ENCODE peak calls at places on chromosomes 7 and 10, in eight cellular contexts. Q is stomach, W is K562, A is spleen, E is endothelial cell of umbilical vein, X is upper lobe of left lung, N is SK-N-SH, F is HCT116. D is an unnamed sample.

GRCh38 chr7:106730021-106730420 is 69.1 kb upstream of the CCDC71L start:
- DNase-seq in E (peak; percentile 31), W (no peak), Q (no peak), A (no peak), X (no peak), N (no peak), F (no peak), D (no peak)

GRCh38 chr7:156732091-156732621 is 91.6 kb downstream of the RNF32 start:
- DNase-seq in N (no peak), Q (no peak), W (no peak), F (no peak), E (peak; percentile 5), X (no peak), A (no peak), D (no peak)

GRCh38 chr7:75727881-75728592 is 10.7 kb downstream of the HIP1 start:
- DNase-seq in N (no peak), E (peak; percentile 28), X (peak; percentile 94), A (peak; percentile 78), Q (peak; percentile 90), F (peak; percentile 77), W (no peak), D (no peak)

GRCh38 chr10:113959383-113959760 is 84.3 kb upstream of the ADRB1 start:
- DNase-seq in W (no peak), E (no peak), N (no peak), X (no peak), Q (peak; percentile 73), F (no peak), A (no peak), D (no peak)

GRCh38 chr7:28028471-28028870 is 152.1 kb downstream of the JAZF1 start:
- DNase-seq in W (no peak), N (no peak), A (no peak), F (no peak), X (no peak), Q (no peak), E (no peak), D (no peak)

GRCh38 chr7:80449841-80450240 is 62.0 kb downstream of the GNAT3 start:
- DNase-seq in X (no peak), N (no peak), W (no peak), F (no peak), Q (peak; percentile 43), E (no peak), A (no peak), D (no peak)

GRCh38 chr10:46227571-46228075 is 59.2 kb upstream of the ANTXRL start:
- DNase-seq in E (no peak), X (peak; percentile 10), N (no peak), W (no peak), A (peak; percentile 58), Q (peak; percentile 19), F (no peak), D (no peak)

GRCh38 chr7:122304604-122304975 is at the start of gene FEZF1:
- DNase-seq in Q (no peak), A (no peak), N (no peak), F (peak; percentile 53), X (no peak), W (no peak), E (no peak), D (no peak)

GRCh38 chr7:5170251-5170650 is 19.8 kb upstream of the WIPI2 start:
- DNase-seq in E (no peak), X (no peak), F (no peak), N (no peak), W (no peak), A (no peak), Q (no peak), D (no peak)

GRCh38 chr7:158109364-158110033 is 478.1 kb downstream of the PTPRN2 start:
- DNase-seq in F (no peak), E (no peak), X (no peak), Q (peak; percentile 4), W (no peak), A (no peak), N (no peak), D (no peak)

GRCh38 chr10:29253096-29254029 is 35.5 kb upstream of the LYZL1 start:
- DNase-seq in A (no peak), X (no peak), W (no peak), F (no peak), Q (no peak), N (no peak), E (no peak), D (no peak)

GRCh38 chr10:86064219-86064618 is 302.4 kb downstream of the GRID1 start:
- DNase-seq in N (no peak), F (no peak), X (no peak), W (no peak), A (peak; percentile 61), E (no peak), Q (peak; percentile 1), D (no peak)

GRCh38 chr10:78457804-78458483 is 424.3 kb downstream of the RPS24 start:
- DNase-seq in Q (no peak), F (no peak), W (no peak), A (no peak), E (peak; percentile 91), N (no peak), X (no peak), D (no peak)

GRCh38 chr7:117718116-117718515 is 155.1 kb downstream of the CTTNBP2 start:
- DNase-seq in E (no peak), Q (no peak), N (no peak), X (no peak), F (no peak), A (no peak), W (no peak), D (no peak)

GRCh38 chr7:1569833-1570632 is at the start of gene PSMG3:
- DNase-seq in F (peak; percentile 75), N (peak; percentile 100), X (peak; percentile 95), W (peak; percentile 93), Q (peak; percentile 94), A (peak; percentile 98), E (peak; percentile 78), D (peak; percentile 87)
- TF ChIP-seq POLR2AphosphoS5 in F (peak; percentile 88), N (peak; percentile 67), X (peak; percentile 57), W (peak; percentile 77), Q (peak; percentile 79), A (peak; percentile 94), E (peak; percentile 99), D (peak; percentile 72)

DNA sequence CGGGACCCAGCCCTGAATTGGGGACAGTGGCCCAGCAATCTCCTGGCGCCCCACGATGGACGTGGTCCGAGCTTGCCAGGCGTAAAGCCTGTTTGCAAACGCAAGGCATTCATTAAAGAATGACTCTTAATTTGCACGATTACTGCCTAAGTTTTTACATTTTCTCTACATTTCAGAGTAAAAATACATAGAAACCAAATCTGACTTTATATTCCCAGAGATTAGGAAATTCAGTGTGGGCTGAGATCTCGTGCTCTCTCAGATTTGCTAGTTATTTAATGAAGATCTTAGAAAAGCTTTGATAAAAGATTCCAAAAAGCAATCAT is 337 bp upstream of the CCDC3 start:
- DNase-seq in Q (no peak), W (no peak), X (no peak), E (no peak), A (no peak), F (no peak), N (no peak), D (no peak)
- H3K4me3 ChIP-seq in Q (peak overlapping the region; percentile 50), W (no peak overlapping the region), X (peak overlapping the region; percentile 41), E (peak overlapping the region; percentile 19), A (peak overlapping the region; percentile 18), F (peak overlapping the region; percentile 46), N (peak overlapping the region; percentile 34), D (no peak overlapping the region)

GRCh38 chr10:13684813-13685511 is 98.2 kb downstream of the PRPF18 start:
- DNase-seq in E (no peak), X (no peak), W (no peak), N (no peak), Q (no peak), A (peak; percentile 1), F (no peak), D (no peak)

GRCh38 chr10:13685885-13686284 is 99.1 kb downstream of the PRPF18 start:
- DNase-seq in X (no peak), Q (no peak), W (no peak), N (no peak), F (no peak), E (no peak), A (peak; percentile 38), D (no peak)

GRCh38 chr10:13683017-13683416 is 96.3 kb downstream of the PRPF18 start:
- DNase-seq in W (no peak), N (no peak), Q (no peak), A (peak; percentile 55), X (no peak), F (no peak), E (no peak), D (no peak)

GRCh38 chr10:13686331-13686752 is 99.6 kb downstream of the PRPF18 start:
- DNase-seq in E (peak; percentile 96), A (peak; percentile 43), Q (no peak), F (no peak), X (no peak), N (peak; percentile 27), W (no peak), D (no peak)

GRCh38 chr10:13684252-13684791 is 97.6 kb downstream of the PRPF18 start:
- DNase-seq in W (no peak), N (no peak), A (peak; percentile 84), E (peak; percentile 93), X (peak; percentile 59), Q (peak; percentile 43), F (no peak), D (no peak)
- TF ChIP-seq POLR2AphosphoS5 in W (no peak), N (no peak), A (peak; percentile 76), E (no peak), X (peak; percentile 72), Q (no peak), F (no peak), D (no peak)

DNA sequence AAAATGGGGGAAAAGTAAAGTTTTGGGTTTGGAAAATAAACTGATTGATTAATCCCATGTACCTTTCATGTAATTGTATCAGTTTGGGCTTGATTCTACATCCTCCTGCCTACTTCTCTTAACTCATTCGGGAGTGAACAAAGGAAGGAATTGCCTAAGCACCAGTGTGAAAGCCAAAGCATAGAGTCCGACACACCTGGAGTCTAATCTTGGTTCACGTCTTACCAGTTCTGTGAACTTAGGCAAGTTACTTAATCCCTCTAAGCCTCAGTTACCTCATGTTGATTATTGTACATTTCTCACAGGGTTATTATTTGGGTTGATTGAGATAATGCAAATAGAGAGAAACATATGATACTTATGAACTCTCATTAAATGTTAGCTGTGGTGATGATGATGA is 41.1 kb upstream of the PRPS1L1 start:
- DNase-seq in F (no peak), Q (no peak), A (no peak), N (no peak), E (no peak), X (no peak), W (no peak), D (no peak)
- H3K4me3 ChIP-seq in F (no peak overlapping the region), Q (no peak overlapping the region), A (no peak overlapping the region), N (no peak overlapping the region), E (no peak overlapping the region), X (no peak overlapping the region), W (no peak overlapping the region), D (no peak overlapping the region)